ENCODE peak calls at places on chromosomes 16 and 17, in four cellular contexts. K is NAMALWA, G is NCI-H1092 treated with DMSO at 0.1 percent for 48 hours, X is cardiac muscle cell. B is an unnamed sample.

GRCh38 chr16:90032664-90033346 is 13.5 kb upstream of the DBNDD1 start:
- DNase-seq in K (peak), X (no peak), G (no peak), B (no peak)

GRCh38 chr17:53058031-53058430 is 764.7 kb upstream of the KIF2B start:
- DNase-seq in K (no peak), G (no peak), X (no peak), B (no peak)

GRCh38 chr17:50283714-50284432 is 9.6 kb downstream of the TMEM92 start:
- DNase-seq in K (no peak), G (no peak), X (no peak), B (no peak)

GRCh38 chr17:80795090-80795609 is 196.5 kb upstream of the CHMP6 start:
- DNase-seq in X (no peak), G (no peak), K (no peak), B (no peak)

GRCh38 chr17:47719411-47720152 is 13.5 kb upstream of the TBX21 start:
- DNase-seq in K (no peak), G (no peak), X (no peak), B (no peak)

GRCh38 chr16:15682105-15682570 is 32.1 kb downstream of the NDE1 start:
- DNase-seq in K (peak), X (peak), G (no peak), B (no peak)

GRCh38 chr17:65617496-65617895 is 56.0 kb upstream of the AXIN2 start:
- DNase-seq in X (no peak), G (no peak), K (no peak), B (no peak)

GRCh38 chr16:53084141-53084541 is 29.4 kb downstream of the CHD9 start:
- DNase-seq in X (no peak), K (no peak), G (no peak), B (no peak)

GRCh38 chr17:17506893-17507464 is 10.8 kb upstream of the RASD1 start:
- DNase-seq in K (no peak), X (peak), G (peak), B (no peak)

GRCh38 chr17:38915639-38915995 is 9.8 kb upstream of the LASP1NB start:
- DNase-seq in X (no peak), K (no peak), G (no peak), B (no peak)